ENCODE peak calls at places on chromosomes 4 and X, in five cellular contexts. P is activated effector memory CD4-positive, alpha-beta T cell treated with Interleukin-2 at 50 U/mL for 16 hours; W is AG08396; S is right atrium auricular region; X is right lobe of liver. A is an unnamed sample.

GRCh38 chr4:171985129-171985528 is 171.9 kb downstream of the GALNTL6 start:
- DNase-seq in P (no peak), X (no peak), S (no peak), W (no peak), A (no peak)

GRCh38 chrX:8748855-8749254 is 16.9 kb upstream of the ANOS1 start:
- DNase-seq in W (peak; percentile 44), S (no peak), P (no peak), X (no peak), A (no peak)

GRCh38 chrX:72715546-72715945 is 1.4 kb upstream of the PHKA1 start:
- DNase-seq in P (no peak), S (no peak), W (no peak), X (no peak), A (no peak)

GRCh38 chr4:121256346-121256745 is 92.2 kb upstream of the TNIP3 start:
- DNase-seq in S (no peak), W (peak; percentile 67), X (no peak), P (peak; percentile 24), A (no peak)

GRCh38 chr4:68256284-68256683 is 10.8 kb upstream of the TMPRSS11B start:
- DNase-seq in S (no peak), P (no peak), X (no peak), W (no peak), A (no peak)

GRCh38 chr4:174119818-174120217 is 163.6 kb downstream of the FBXO8 start:
- DNase-seq in P (no peak), W (no peak), X (no peak), S (no peak), A (no peak)

GRCh38 chr4:3492741-3493719 is 29.9 kb downstream of the DOK7 start:
- DNase-seq in P (no peak), X (no peak), W (peak; percentile 80), S (no peak), A (no peak)

GRCh38 chrX:120302434-120302833 is 8.8 kb downstream of the TMEM255A start:
- DNase-seq in X (no peak), P (peak; percentile 38), S (no peak), W (no peak), A (no peak)

GRCh38 chr4:53592686-53593641 is 1.7 kb upstream of the LNX1 start:
- DNase-seq in W (no peak), X (no peak), S (peak; percentile 68), P (no peak), A (no peak)

GRCh38 chr4:185730849-185731608 is 81.0 kb downstream of the SORBS2 start:
- DNase-seq in W (no peak), S (no peak), P (no peak), X (no peak), A (no peak)

GRCh38 chr4:22187203-22187835 is 238.7 kb upstream of the KCNIP4 start:
- DNase-seq in P (no peak), W (no peak), X (no peak), S (no peak), A (no peak)

GRCh38 chr4:171203425-171203824 is 609.8 kb upstream of the GALNTL6 start:
- DNase-seq in S (no peak), P (no peak), W (no peak), X (no peak), A (no peak)

GRCh38 chrX:24148535-24149345 is 789 bp upstream of the ZFX start:
- DNase-seq in W (peak; percentile 45), X (no peak), P (peak; percentile 14), S (no peak), A (no peak)

GRCh38 chrX:1686642-1687041 is 71.8 kb downstream of the ASMT start:
- DNase-seq in W (peak; percentile 7), P (no peak), X (no peak), S (no peak), A (no peak)

GRCh38 chr4:20127626-20128025 is 124.1 kb upstream of the SLIT2 start:
- DNase-seq in X (no peak), S (no peak), W (no peak), P (no peak), A (no peak)

GRCh38 chrX:49291615-49292337 is 11.7 kb upstream of the GAGE10 start:
- DNase-seq in S (no peak), W (peak; percentile 50), X (peak; percentile 50), P (peak; percentile 49), A (peak; percentile 35)

GRCh38 chr4:23368081-23368697 is 521.7 kb downstream of the PPARGC1A start:
- DNase-seq in W (no peak), S (no peak), P (no peak), X (peak; percentile 53), A (no peak)

GRCh38 chrX:69362889-69363288 is 141.2 kb upstream of the NALF2 start:
- DNase-seq in X (no peak), S (no peak), W (peak; percentile 30), P (no peak), A (no peak)

GRCh38 chr4:3346146-3346545 is 53.3 kb downstream of the RGS12 start:
- DNase-seq in X (peak; percentile 67), S (peak; percentile 62), P (no peak), W (peak; percentile 81), A (peak; percentile 44)

GRCh38 chr4:102268355-102268754 is 76.9 kb downstream of the SLC39A8 start:
- DNase-seq in W (no peak), S (no peak), P (no peak), X (no peak), A (no peak)

GRCh38 chr4:73734405-73735070 is 5.8 kb upstream of the CXCL8 start:
- DNase-seq in S (no peak), W (no peak), P (no peak), X (no peak), A (no peak)

GRCh38 chr4:101911616-101912015 is 121.1 kb downstream of the BANK1 start:
- DNase-seq in P (no peak), S (no peak), W (no peak), X (no peak), A (no peak)

GRCh38 chr4:844752-845232 is 18.9 kb upstream of the CPLX1 start:
- DNase-seq in S (no peak), P (no peak), X (no peak), W (no peak), A (no peak)

GRCh38 chrX:114508836-114509235 is 75.0 kb upstream of the HTR2C start:
- DNase-seq in W (no peak), P (no peak), S (no peak), X (no peak), A (no peak)

GRCh38 chr4:82801910-82802521 is 3.4 kb upstream of the SCD5 start:
- DNase-seq in W (no peak), P (no peak), X (no peak), S (no peak), A (no peak)

GRCh38 chr4:71294301-71294700 is 44.5 kb upstream of the SLC4A4 start:
- DNase-seq in W (no peak), P (no peak), S (no peak), X (no peak), A (no peak)

GRCh38 chrX:153599192-153600031 is 473 bp upstream of the CCNQ start:
- DNase-seq in P (peak; percentile 83), S (peak; percentile 71), X (peak; percentile 92), W (peak; percentile 97), A (peak; percentile 75)

GRCh38 chr4:178142724-178143123 is 700.5 kb upstream of the AGA start:
- DNase-seq in S (no peak), W (no peak), P (no peak), X (no peak), A (no peak)

GRCh38 chr4:82247629-82248028 is 126.2 kb downstream of the HNRNPD start:
- DNase-seq in W (no peak), P (no peak), S (no peak), X (no peak), A (no peak)